ENCODE peak calls at places on chromosomes 6 and 20, in five cellular contexts. Z, J, K, H and M are unnamed samples.

GRCh38 chr6:166284640-166285039 is 23.6 kb downstream of the PRR18 start:
- DNase-seq in J (no peak), Z (no peak), K (no peak), H (peak; percentile 69), M (no peak)

GRCh38 chr20:52405417-52405816 is 213.8 kb upstream of the ZFP64 start:
- DNase-seq in H (no peak), K (no peak), Z (no peak), J (no peak), M (no peak)

GRCh38 chr6:151765444-151765886 is 42.0 kb upstream of the ESR1 start:
- DNase-seq in K (no peak), Z (no peak), J (no peak), H (no peak), M (no peak)

GRCh38 chr20:20184149-20184548 is 131.8 kb downstream of the CFAP61 start:
- DNase-seq in K (no peak), J (no peak), H (no peak), Z (no peak), M (no peak)

GRCh38 chr6:71486466-71486865 is 197.9 kb downstream of the OGFRL1 start:
- DNase-seq in J (no peak), Z (no peak), H (no peak), K (no peak), M (no peak)

GRCh38 chr20:50794846-50795634 is at the start of gene BCAS4:
- DNase-seq in H (peak; percentile 94), J (peak; percentile 90), Z (peak; percentile 89), K (peak; percentile 84), M (peak; percentile 90)

GRCh38 chr6:90284745-90285481 is 11.7 kb downstream of the BACH2 start:
- DNase-seq in J (no peak), Z (no peak), H (no peak), K (no peak), M (no peak)

GRCh38 chr6:131828946-131829345 is 21.1 kb downstream of the ENPP1 start:
- DNase-seq in Z (no peak), K (no peak), J (no peak), H (no peak), M (no peak)

GRCh38 chr6:106547961-106548453 is 81.3 kb downstream of the RTN4IP1 start:
- DNase-seq in K (no peak), Z (no peak), H (no peak), J (peak; percentile 48), M (no peak)

GRCh38 chr6:109867970-109868358 is 110.1 kb upstream of the GPR6 start:
- DNase-seq in H (no peak), K (no peak), J (no peak), Z (no peak), M (no peak)

GRCh38 chr20:29689411-29690225 is 1567.8 kb upstream of the DEFB115 start:
- DNase-seq in H (no peak), K (peak; percentile 70), J (peak; percentile 14), Z (no peak), M (no peak)

GRCh38 chr6:159565181-159565580 is 127.9 kb downstream of the SOD2 start:
- DNase-seq in J (no peak), H (no peak), Z (no peak), K (no peak), M (no peak)

GRCh38 chr20:3239026-3239866 is at the start of gene SLC4A11:
- DNase-seq in H (no peak), J (peak; percentile 41), K (peak; percentile 81), Z (peak; percentile 90), M (no peak)

GRCh38 chr6:138291849-138292181 is 73.5 kb upstream of the PBOV1 start:
- DNase-seq in H (no peak), J (no peak), K (no peak), Z (no peak), M (no peak)

GRCh38 chr6:138287144-138287955 is 69.1 kb upstream of the PBOV1 start:
- DNase-seq in Z (no peak), K (no peak), H (no peak), J (peak; percentile 30), M (no peak)

GRCh38 chr6:138291036-138291848 is 73.0 kb upstream of the PBOV1 start:
- DNase-seq in J (no peak), K (no peak), H (no peak), Z (no peak), M (no peak)

GRCh38 chr6:138290563-138290962 is 72.3 kb upstream of the PBOV1 start:
- DNase-seq in Z (no peak), K (no peak), J (no peak), H (no peak), M (no peak)

GRCh38 chr6:138289739-138290138 is 71.4 kb upstream of the PBOV1 start:
- DNase-seq in Z (no peak), H (no peak), J (no peak), K (peak; percentile 66), M (no peak)
- TF ChIP-seq CTCF in Z (no peak), H (no peak), J (no peak), K (no peak), M (peak; percentile 33)

GRCh38 chr6:133973109-133973971 is 20.3 kb downstream of the TBPL1 start:
- DNase-seq in J (no peak), K (no peak), H (no peak), Z (no peak), M (no peak)

GRCh38 chr6:133969285-133969946 is 16.4 kb downstream of the TBPL1 start:
- DNase-seq in K (no peak), H (no peak), Z (no peak), J (no peak), M (no peak)

GRCh38 chr6:133966654-133967300 is 13.8 kb downstream of the TBPL1 start:
- DNase-seq in J (no peak), H (no peak), Z (no peak), K (no peak), M (no peak)

GRCh38 chr6:133971861-133972260 is 18.8 kb downstream of the TBPL1 start:
- DNase-seq in H (no peak), K (no peak), Z (no peak), J (no peak), M (no peak)

DNA sequence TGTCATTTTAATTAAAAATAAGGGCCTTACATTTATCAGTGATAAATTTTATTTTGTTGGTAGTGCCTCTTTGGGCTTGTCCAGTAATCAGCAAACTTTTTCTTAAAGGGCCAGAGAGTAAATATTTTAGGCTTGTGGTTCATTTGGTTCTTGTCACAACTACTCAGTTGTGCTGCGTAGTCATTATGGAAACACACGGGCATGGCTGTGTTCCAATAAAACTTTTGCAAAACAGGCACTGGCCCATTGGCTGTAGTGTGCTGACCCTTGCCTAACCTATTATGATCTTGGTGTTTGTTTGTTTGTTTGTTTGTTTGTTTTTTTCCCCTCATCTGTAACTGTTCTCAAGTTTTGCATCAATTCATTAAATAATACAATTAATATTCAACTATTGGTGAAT is 19.4 kb downstream of the TBPL1 start:
- DNase-seq in H (no peak), K (no peak), J (no peak), Z (no peak), M (no peak)
- TF ChIP-seq CTCF in H (no peak), K (no peak), J (no peak), Z (no peak), M (no peak)

GRCh38 chr6:3239110-3239830 is 11.8 kb upstream of the TUBB2B start:
- DNase-seq in Z (no peak), K (no peak), J (no peak), H (no peak), M (no peak)
- TF ChIP-seq CTCF in Z (no peak), K (no peak), J (no peak), H (peak; percentile 18), M (peak; percentile 64)

GRCh38 chr6:39312912-39313525 is 1.2 kb downstream of the KCNK17 start:
- DNase-seq in J (no peak), Z (no peak), H (no peak), K (peak; percentile 66), M (no peak)

GRCh38 chr6:39317256-39317655 is 3.0 kb upstream of the KCNK17 start:
- DNase-seq in K (no peak), H (no peak), J (no peak), Z (no peak), M (no peak)

GRCh38 chr6:39314273-39314790 is at the start of gene KCNK17:
- DNase-seq in J (no peak), H (no peak), K (peak; percentile 18), Z (no peak), M (no peak)

GRCh38 chr6:39310542-39310941 is 3.7 kb downstream of the KCNK17 start:
- DNase-seq in H (no peak), Z (no peak), J (no peak), K (no peak), M (no peak)

GRCh38 chr6:39313526-39314272 is 520 bp downstream of the KCNK17 start:
- DNase-seq in H (no peak), Z (no peak), J (no peak), K (peak; percentile 60), M (no peak)
- TF ChIP-seq CTCF in H (no peak), Z (no peak), J (no peak), K (no peak), M (no peak)

GRCh38 chr6:39843305-39844020 is 51.3 kb downstream of the DAAM2 start:
- DNase-seq in H (no peak), J (no peak), K (no peak), Z (no peak), M (no peak)
- TF ChIP-seq CTCF in H (peak; percentile 13), J (no peak), K (no peak), Z (no peak), M (no peak)

GRCh38 chr6:2504495-2505064 is 246.1 kb downstream of the MYLK4 start:
- DNase-seq in J (no peak), K (no peak), Z (no peak), H (no peak), M (peak; percentile 2)

GRCh38 chr6:2503816-2504494 is 246.8 kb downstream of the MYLK4 start:
- DNase-seq in J (no peak), Z (no peak), H (peak; percentile 74), K (no peak), M (no peak)

GRCh38 chr6:2507638-2508037 is 243.1 kb downstream of the MYLK4 start:
- DNase-seq in J (no peak), H (no peak), K (no peak), Z (no peak), M (no peak)

GRCh38 chr6:2507016-2507415 is 243.7 kb downstream of the MYLK4 start:
- DNase-seq in Z (no peak), K (no peak), H (no peak), J (no peak), M (no peak)

GRCh38 chr6:2505624-2506023 is 245.1 kb downstream of the MYLK4 start:
- DNase-seq in Z (no peak), H (peak; percentile 82), K (no peak), J (no peak), M (peak; percentile 69)
- TF ChIP-seq CTCF in Z (peak; percentile 20), H (peak; percentile 40), K (peak; percentile 19), J (no peak), M (peak; percentile 69)

DNA sequence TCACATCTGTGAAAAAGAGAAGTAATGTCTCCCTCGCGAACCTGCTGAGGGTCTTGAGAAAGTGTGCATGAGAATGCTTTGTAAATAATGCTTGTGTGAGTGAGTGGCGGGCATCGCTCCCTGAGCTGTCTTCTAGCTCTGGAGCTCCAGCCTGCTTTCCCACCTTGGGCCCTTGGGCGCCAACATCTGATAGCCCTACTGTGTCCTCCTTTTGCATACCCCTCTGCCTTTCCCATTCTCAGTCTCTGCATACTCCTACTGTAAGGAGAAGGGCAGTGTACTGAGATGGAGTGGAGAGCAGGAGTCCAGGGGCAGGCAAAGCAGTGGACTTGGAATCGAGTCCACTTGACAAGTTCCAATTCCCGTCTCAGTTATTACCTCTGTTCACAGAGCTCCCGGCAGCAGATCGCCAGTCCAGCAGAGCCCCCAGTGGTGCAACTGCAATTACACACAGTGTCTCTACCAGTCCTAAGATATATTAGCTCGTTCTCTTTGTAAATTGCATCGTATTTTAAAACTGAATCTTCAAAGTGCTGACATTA is 855 bp upstream of the NCR2 start:
- DNase-seq in K (no peak), Z (no peak), J (no peak), H (no peak), M (no peak)
- TF ChIP-seq CTCF in K (no peak), Z (no peak), J (no peak), H (peak; percentile 31), M (peak; percentile 55)